ENCODE peak calls at places on chromosomes 2 and 18, in seven cellular contexts. I, P, A, G, C, O and N are unnamed samples.

GRCh38 chr2:218389333-218390150 is 7.5 kb downstream of the SLC11A1 start:
- DNase-seq in P (no peak), C (no peak), I (no peak), A (no peak), G (no peak), O (no peak), N (no peak)

GRCh38 chr2:37784071-37784758 is 112.8 kb upstream of the CDC42EP3 start:
- DNase-seq in G (no peak), O (no peak), P (no peak), C (no peak), I (no peak), A (peak; percentile 67), N (no peak)

GRCh38 chr18:73264562-73264921 is 396.8 kb upstream of the NETO1 start:
- DNase-seq in I (no peak), O (no peak), C (no peak), G (no peak), P (no peak), A (no peak), N (no peak)

GRCh38 chr2:135585586-135585985 is 54.3 kb downstream of the R3HDM1 start:
- DNase-seq in A (peak; percentile 12), P (no peak), C (no peak), I (no peak), O (no peak), G (peak; percentile 52), N (peak; percentile 27)

GRCh38 chr18:47108373-47108772 is 41.9 kb downstream of the HDHD2 start:
- DNase-seq in O (no peak), P (no peak), I (no peak), C (no peak), A (no peak), G (no peak), N (no peak)

GRCh38 chr2:233439191-233439590 is 84.9 kb downstream of the DGKD start:
- DNase-seq in G (peak; percentile 27), O (no peak), P (no peak), I (no peak), A (no peak), C (peak; percentile 89), N (peak; percentile 66)

GRCh38 chr2:230162981-230163380 is 56.8 kb downstream of the SP110 start:
- DNase-seq in A (no peak), P (no peak), C (no peak), G (no peak), O (no peak), I (no peak), N (no peak)

GRCh38 chr2:142756430-142756829 is 121.0 kb upstream of the KYNU start:
- DNase-seq in A (no peak), P (no peak), G (peak; percentile 40), I (no peak), C (no peak), O (no peak), N (peak; percentile 0)

GRCh38 chr2:101770672-101771071 is 73.2 kb downstream of the MAP4K4 start:
- DNase-seq in G (peak; percentile 67), O (peak; percentile 39), P (no peak), I (no peak), A (peak; percentile 63), C (no peak), N (peak; percentile 70)

GRCh38 chr2:235330775-235331438 is 162.9 kb upstream of the AGAP1 start:
- DNase-seq in I (peak; percentile 50), A (peak; percentile 86), O (peak; percentile 96), P (no peak), C (no peak), G (peak; percentile 8), N (peak; percentile 65)

GRCh38 chr2:144426981-144427479 is 92.9 kb downstream of the ZEB2 start:
- DNase-seq in P (no peak), C (peak; percentile 81), O (peak; percentile 71), A (peak; percentile 65), G (peak; percentile 50), I (no peak), N (peak; percentile 61)

GRCh38 chr2:97775074-97775473 is 61.7 kb downstream of the ZAP70 start:
- DNase-seq in O (no peak), G (no peak), C (no peak), A (no peak), I (no peak), P (no peak), N (no peak)

GRCh38 chr2:146412625-146413024 is 1432.2 kb upstream of the ACVR2A start:
- DNase-seq in A (no peak), P (no peak), C (peak; percentile 65), G (no peak), I (no peak), O (no peak), N (no peak)

GRCh38 chr2:85584354-85584856 is at the start of gene VAMP5:
- DNase-seq in C (no peak), I (no peak), G (peak; percentile 61), O (no peak), P (no peak), A (peak; percentile 17), N (peak; percentile 22)

GRCh38 chr2:175183674-175184073 is 2.2 kb upstream of the ATP5MC3 start:
- DNase-seq in P (no peak), A (no peak), C (no peak), G (no peak), O (no peak), I (no peak), N (no peak)

GRCh38 chr2:100350661-100351185 is 28.4 kb upstream of the LONRF2 start:
- DNase-seq in O (no peak), I (no peak), A (no peak), P (no peak), G (no peak), C (peak; percentile 22), N (no peak)

GRCh38 chr2:42722328-42723190 is 41.4 kb downstream of the OXER1 start:
- DNase-seq in O (peak; percentile 94), C (peak; percentile 77), I (no peak), P (no peak), A (peak; percentile 92), G (peak; percentile 83), N (peak; percentile 96)

GRCh38 chr2:111945444-111946293 is 47.3 kb downstream of the MERTK start:
- DNase-seq in P (no peak), O (no peak), A (no peak), I (no peak), G (no peak), C (no peak), N (no peak)

GRCh38 chr18:49368161-49368875 is 92.1 kb downstream of the DYM start:
- DNase-seq in P (no peak), C (no peak), I (no peak), O (no peak), G (no peak), A (no peak), N (no peak)

GRCh38 chr2:205376071-205376470 is 306.2 kb upstream of the NRP2 start:
- DNase-seq in C (no peak), O (no peak), A (peak; percentile 54), I (no peak), G (peak; percentile 67), P (no peak), N (no peak)

GRCh38 chr2:205369813-205370212 is 312.5 kb upstream of the NRP2 start:
- DNase-seq in O (no peak), I (no peak), A (no peak), P (no peak), C (no peak), G (no peak), N (no peak)

GRCh38 chr2:205370726-205371125 is 311.6 kb upstream of the NRP2 start:
- DNase-seq in G (no peak), P (no peak), A (no peak), I (no peak), O (no peak), C (no peak), N (no peak)

GRCh38 chr2:205375453-205375852 is 306.8 kb upstream of the NRP2 start:
- DNase-seq in A (peak; percentile 33), O (no peak), C (no peak), G (peak; percentile 49), P (no peak), I (no peak), N (no peak)

DNA sequence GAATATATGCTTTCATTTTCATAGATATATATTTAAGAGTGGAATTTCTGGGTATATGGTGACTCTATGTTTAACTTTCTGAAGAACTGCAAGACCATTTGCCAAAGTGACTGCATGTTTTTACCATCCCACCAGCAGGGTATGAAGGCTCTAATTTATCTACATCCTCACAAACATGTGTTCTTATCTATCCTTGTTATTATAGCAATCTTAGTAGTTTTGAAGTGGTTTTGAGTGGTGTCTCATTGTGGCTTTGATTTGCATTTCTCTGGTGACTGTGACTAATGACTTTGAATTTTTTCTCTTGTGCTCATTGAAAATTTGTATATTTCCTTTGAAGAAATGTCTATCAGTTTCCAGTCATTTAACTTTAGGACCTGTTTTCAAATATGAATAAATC is 310.2 kb upstream of the NRP2 start:
- DNase-seq in O (peak; percentile 45), I (no peak), A (peak; percentile 46), G (peak; percentile 52), C (no peak), P (no peak), N (peak; percentile 6)
- TF ChIP-seq CTCF in O (peak; percentile 22), I (no peak), A (no peak), G (no peak), C (no peak), P (no peak), N (no peak)

GRCh38 chr2:9799729-9800632 is 43.3 kb upstream of the TAF1B start:
- DNase-seq in A (peak; percentile 66), C (peak; percentile 91), I (peak; percentile 98), G (peak; percentile 91), O (peak; percentile 75), P (no peak), N (peak; percentile 84)
- H3K4me3 ChIP-seq in A (no peak overlapping the region), C (no peak overlapping the region), I (no peak overlapping the region), G (no peak overlapping the region), O (no peak overlapping the region), P (no peak overlapping the region), N (no peak overlapping the region)

GRCh38 chr18:24543408-24544140 is 83.1 kb downstream of the HRH4 start:
- DNase-seq in P (no peak), O (no peak), G (no peak), C (no peak), I (no peak), A (no peak), N (no peak)

GRCh38 chr18:24546304-24546703 is 85.9 kb downstream of the HRH4 start:
- DNase-seq in G (peak; percentile 11), C (no peak), A (no peak), I (no peak), O (no peak), P (no peak), N (peak; percentile 24)

GRCh38 chr18:24544949-24545348 is 84.5 kb downstream of the HRH4 start:
- DNase-seq in O (no peak), G (no peak), A (no peak), I (no peak), P (no peak), C (no peak), N (no peak)

GRCh38 chr18:24540896-24541295 is 80.5 kb downstream of the HRH4 start:
- DNase-seq in I (no peak), A (no peak), O (no peak), G (no peak), P (no peak), C (no peak), N (no peak)

DNA sequence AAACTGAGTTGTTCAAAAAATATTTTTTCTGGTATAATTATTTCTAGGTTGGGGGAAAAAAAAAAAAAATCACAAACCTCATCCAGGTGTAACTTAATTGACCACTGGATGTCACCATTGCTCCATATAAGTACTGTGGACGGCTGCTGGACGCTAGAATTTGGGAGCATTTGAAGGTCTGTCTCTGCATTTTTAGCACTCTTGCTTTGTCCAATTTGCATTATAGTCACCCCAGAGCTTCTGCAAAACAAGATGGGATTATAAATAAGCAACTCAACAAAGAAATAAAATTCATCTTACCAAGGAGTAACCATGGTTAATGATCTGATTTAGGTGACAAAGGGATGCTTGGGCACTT is 83.7 kb downstream of the HRH4 start:
- DNase-seq in A (peak; percentile 18), P (no peak), C (no peak), O (no peak), G (peak; percentile 42), I (no peak), N (peak; percentile 36)
- TF ChIP-seq CTCF in A (peak; percentile 42), P (no peak), C (no peak), O (no peak), G (peak; percentile 16), I (no peak), N (no peak)

GRCh38 chr2:65032016-65032975 is 23.9 kb upstream of the CEP68 start:
- DNase-seq in G (no peak), O (no peak), I (peak; percentile 74), P (no peak), A (no peak), C (no peak), N (no peak)
- H3K4me3 ChIP-seq in G (no peak overlapping the region), O (no peak overlapping the region), I (no peak overlapping the region), P (peak overlapping the region; percentile 10), A (no peak overlapping the region), C (no peak overlapping the region), N (no peak overlapping the region)